ENCODE peak calls at places on chromosomes 7 and 10, in four cellular contexts. V is K562, F is GM12878, K is HepG2. Y is an unnamed sample.

GRCh38 chr7:33043875-33044718 is 18.5 kb downstream of the NT5C3A start:
- DNase-seq in V (no peak), F (no peak), K (peak), Y (no peak)

GRCh38 chr7:70776627-70777101 is 355.3 kb upstream of the GALNT17 start:
- DNase-seq in V (no peak), F (peak), K (no peak), Y (no peak)

GRCh38 chr7:24221500-24221899 is 62.5 kb upstream of the NPY start:
- DNase-seq in V (no peak), F (no peak), K (no peak), Y (no peak)

GRCh38 chr10:50595785-50596184 is 28.0 kb downstream of the SGMS1 start:
- DNase-seq in V (no peak), F (no peak), K (no peak), Y (no peak)

GRCh38 chr10:85557077-85557476 is 809.5 kb downstream of the GRID1 start:
- DNase-seq in V (no peak), F (no peak), K (no peak), Y (no peak)

GRCh38 chr10:118568327-118568848 is 27.1 kb downstream of the PRLHR start:
- DNase-seq in V (peak), F (peak), K (peak), Y (peak)

GRCh38 chr10:29345893-29346175 is 57.0 kb downstream of the LYZL1 start:
- DNase-seq in V (no peak), F (no peak), K (no peak), Y (no peak)

GRCh38 chr10:82277591-82277990 is 402.6 kb downstream of the NRG3 start:
- DNase-seq in V (no peak), F (no peak), K (no peak), Y (no peak)

GRCh38 chr10:3054816-3055202 is 12.5 kb upstream of the PFKP start:
- DNase-seq in V (no peak), F (no peak), K (no peak), Y (no peak)

GRCh38 chr10:96587255-96588059 is 645 bp upstream of the TM9SF3 start:
- DNase-seq in V (no peak), F (no peak), K (peak), Y (no peak)

GRCh38 chr7:102875700-102876192 is 37.1 kb upstream of the LRRC17 start:
- DNase-seq in V (peak), F (no peak), K (peak), Y (no peak)

GRCh38 chr7:107044347-107045194 is at the start of gene PRKAR2B:
- DNase-seq in V (peak), F (no peak), K (peak), Y (peak)

GRCh38 chr7:70647801-70648491 is 484.0 kb upstream of the GALNT17 start:
- DNase-seq in V (no peak), F (peak), K (no peak), Y (no peak)

GRCh38 chr7:46776790-46777189 is 805.1 kb downstream of the TNS3 start:
- DNase-seq in V (no peak), F (no peak), K (no peak), Y (no peak)

GRCh38 chr7:27955596-27955995 is 215.6 kb downstream of the TAX1BP1 start:
- DNase-seq in V (no peak), F (no peak), K (no peak), Y (no peak)

GRCh38 chr10:75774780-75775490 is 343.5 kb downstream of the LRMDA start:
- DNase-seq in V (no peak), F (no peak), K (no peak), Y (no peak)

GRCh38 chr7:26279405-26279804 is 12.3 kb upstream of the SNX10 start:
- DNase-seq in V (peak), F (no peak), K (peak), Y (no peak)

DNA sequence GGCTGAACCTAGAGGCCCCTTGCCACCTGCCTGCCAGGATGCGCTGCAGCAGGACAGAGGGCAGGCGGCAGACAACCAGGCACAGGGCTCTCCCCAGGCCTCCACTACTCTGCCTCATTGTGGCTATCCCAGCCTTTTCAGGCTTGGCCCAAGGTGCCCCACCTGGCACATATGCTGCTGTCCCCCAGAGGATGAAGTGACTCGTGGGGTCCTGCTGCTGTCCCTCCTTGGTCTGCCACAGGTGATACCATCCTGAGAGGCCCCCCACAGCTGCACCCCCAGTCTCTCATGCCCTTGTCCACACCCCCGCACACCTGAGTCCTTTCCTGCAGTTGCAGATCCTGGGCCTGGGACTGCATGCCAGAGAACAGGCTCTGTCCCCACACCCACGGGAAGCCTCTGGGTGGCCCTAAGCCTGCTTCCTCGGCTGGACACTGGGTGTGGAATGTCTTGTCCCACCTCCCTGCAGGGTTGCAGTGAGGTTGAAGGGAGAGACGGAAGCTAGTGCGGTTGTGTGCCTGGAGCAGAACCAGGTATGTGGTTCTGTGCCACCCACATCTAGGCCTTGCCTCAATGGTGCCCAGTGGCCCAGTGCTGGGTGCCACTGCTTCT is 55.3 kb downstream of the RASGEF1A start:
- DNase-seq in V (no peak), F (no peak), K (no peak), Y (no peak)
- TF ChIP-seq ZBTB33 in V (no peak), F (no peak), K (no peak), Y (no peak)

GRCh38 chr7:3888096-3888495 is 587.0 kb downstream of the SDK1 start:
- DNase-seq in V (no peak), F (no peak), K (no peak), Y (no peak)
- TF ChIP-seq NFIC in V (no peak), F (no peak), K (no peak), Y (no peak)

GRCh38 chr10:483266-483665 is 206.2 kb downstream of the DIP2C start:
- DNase-seq in V (no peak), F (no peak), K (no peak), Y (no peak)

GRCh38 chr10:485776-486572 is 203.5 kb downstream of the DIP2C start:
- DNase-seq in V (no peak), F (no peak), K (no peak), Y (peak)

GRCh38 chr10:486668-487067 is 202.8 kb downstream of the DIP2C start:
- DNase-seq in V (no peak), F (no peak), K (no peak), Y (no peak)

GRCh38 chr10:484441-484924 is 205.0 kb downstream of the DIP2C start:
- DNase-seq in V (no peak), F (no peak), K (no peak), Y (no peak)

DNA sequence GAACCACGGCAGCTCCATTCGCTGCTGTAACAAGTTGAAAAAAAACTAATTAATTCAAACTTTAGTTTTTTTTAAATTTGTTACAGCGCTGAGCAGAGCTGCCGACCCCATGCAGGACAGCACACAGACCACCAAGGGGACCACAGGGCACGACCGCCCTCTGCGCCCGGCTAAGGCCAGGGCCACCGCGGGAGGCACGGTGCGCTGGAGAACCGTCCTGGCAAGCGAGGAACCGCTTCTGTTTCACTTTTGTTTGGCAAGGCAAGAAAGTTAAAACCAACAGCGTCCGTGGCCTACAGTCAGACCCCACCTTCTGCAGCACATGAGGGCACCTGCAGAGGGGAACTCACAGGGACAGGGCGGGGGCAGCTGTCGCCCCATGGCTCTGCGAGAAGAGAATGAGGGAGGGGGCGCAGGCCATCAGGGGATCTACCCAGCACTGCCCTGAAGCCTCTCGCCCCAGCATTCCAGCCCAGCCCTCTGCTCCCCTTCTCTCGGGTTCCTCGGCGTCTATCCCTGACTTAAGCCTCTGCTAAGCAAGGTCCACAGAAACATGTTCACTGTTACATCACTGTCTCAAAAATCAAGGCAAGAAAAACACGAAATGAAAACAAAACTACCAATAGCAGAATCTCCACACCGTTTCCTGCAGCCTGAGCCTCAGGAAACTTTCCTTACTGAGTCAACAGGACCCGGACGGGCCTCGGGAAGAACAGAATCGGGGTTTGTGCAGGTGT is 204.4 kb downstream of the DIP2C start:
- DNase-seq in V (no peak), F (no peak), K (no peak), Y (no peak)
- TF ChIP-seq ZBTB33 in V (no peak), F (no peak), K (no peak), Y (no peak)

DNA sequence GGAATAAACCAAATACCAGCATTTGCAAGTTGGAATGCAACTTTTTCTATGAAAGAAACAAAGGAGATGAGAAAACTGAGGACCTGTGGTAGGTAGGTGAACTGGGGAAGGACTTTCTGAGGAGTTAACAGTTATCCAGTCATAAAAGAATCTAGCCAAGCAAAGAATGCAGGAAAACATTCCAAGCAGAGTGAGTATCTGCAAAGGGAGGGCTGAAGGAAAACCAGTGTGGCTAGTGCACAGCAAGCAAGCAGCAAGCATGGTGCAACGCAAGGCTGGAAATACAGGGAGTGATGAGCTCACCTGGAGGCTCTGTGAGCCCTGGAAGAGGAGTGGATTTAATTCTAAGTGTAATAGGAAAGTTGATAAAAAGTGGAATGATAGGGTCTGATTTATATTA is 44.0 kb downstream of the RTKN2 start:
- DNase-seq in V (no peak), F (no peak), K (no peak), Y (no peak)
- TF ChIP-seq NFIC in V (no peak), F (no peak), K (no peak), Y (peak)

GRCh38 chr10:117318909-117319308 is 56.3 kb downstream of the PDZD8 start:
- DNase-seq in V (no peak), F (no peak), K (no peak), Y (peak)

GRCh38 chr10:117324367-117324766 is 50.9 kb downstream of the PDZD8 start:
- DNase-seq in V (no peak), F (no peak), K (no peak), Y (no peak)

GRCh38 chr10:117322258-117322657 is 53.0 kb downstream of the PDZD8 start:
- DNase-seq in V (no peak), F (no peak), K (no peak), Y (no peak)

GRCh38 chr10:117320050-117320665 is 55.1 kb downstream of the PDZD8 start:
- DNase-seq in V (peak), F (no peak), K (peak), Y (peak)
- TF ChIP-seq ZBTB33 in V (no peak), F (no peak), K (no peak), Y (no peak)

GRCh38 chr7:115654384-115655181 is 376.0 kb downstream of the TFEC start:
- DNase-seq in V (no peak), F (no peak), K (no peak), Y (no peak)
- TF ChIP-seq NFIC in V (no peak), F (no peak), K (no peak), Y (no peak)

GRCh38 chr7:16479587-16479986 is 14.0 kb upstream of the SOSTDC1 start:
- DNase-seq in V (no peak), F (no peak), K (no peak), Y (no peak)
- TF ChIP-seq ZBTB33 in V (no peak), F (no peak), K (no peak), Y (no peak)

GRCh38 chr10:42532996-42533395 is 105.4 kb downstream of the ZNF33B start:
- DNase-seq in V (no peak), F (no peak), K (no peak), Y (no peak)
- TF ChIP-seq NFIC in V (no peak), F (no peak), K (no peak), Y (no peak)

Y was measured in SK-N-SH.